ENCODE peak calls at places on chromosome 20, in six cellular contexts. N, S, P, B, X and F are unnamed samples.

GRCh38 chr20:52056203-52057062 is 135.1 kb downstream of the ZFP64 start:
- DNase-seq in N (peak), S (no peak), P (no peak), B (no peak), X (no peak), F (no peak)

GRCh38 chr20:43731469-43731868 is 4.7 kb upstream of the GTSF1L start:
- DNase-seq in N (peak), S (no peak), P (no peak), B (no peak), X (no peak), F (no peak)

GRCh38 chr20:25739615-25740320 is 43.1 kb upstream of the ZNF337 start:
- DNase-seq in N (peak), S (no peak), P (no peak), B (no peak), X (no peak), F (no peak)

GRCh38 chr20:44074252-44075151 is 112.5 kb downstream of the JPH2 start:
- DNase-seq in N (peak), S (peak), P (peak), B (no peak), X (no peak), F (no peak)

GRCh38 chr20:845226-845868 is 11.8 kb downstream of the FAM110A start:
- DNase-seq in N (no peak), S (peak), P (no peak), B (peak), X (peak), F (peak)

GRCh38 chr20:54570561-54570960 is 95.2 kb downstream of the DOK5 start:
- DNase-seq in N (peak), S (no peak), P (no peak), B (no peak), X (no peak), F (no peak)

GRCh38 chr20:24357169-24357568 is 112.3 kb upstream of the SYNDIG1 start:
- DNase-seq in N (no peak), S (no peak), P (no peak), B (no peak), X (no peak), F (no peak)

GRCh38 chr20:17732907-17733521 is 33.2 kb downstream of the BANF2 start:
- DNase-seq in N (no peak), S (no peak), P (no peak), B (no peak), X (no peak), F (no peak)

GRCh38 chr20:58550661-58551060 is 35.5 kb upstream of the APCDD1L start:
- DNase-seq in N (peak), S (no peak), P (no peak), B (no peak), X (no peak), F (no peak)

GRCh38 chr20:57857969-57858368 is 148.2 kb upstream of the PMEPA1 start:
- DNase-seq in N (no peak), S (no peak), P (no peak), B (no peak), X (no peak), F (no peak)

GRCh38 chr20:40962733-40963504 is 65.7 kb upstream of the TOP1 start:
- DNase-seq in N (peak), S (peak), P (peak), B (peak), X (peak), F (peak)

GRCh38 chr20:31440012-31440659 is at the start of gene DEFB123:
- DNase-seq in N (no peak), S (no peak), P (no peak), B (no peak), X (peak), F (no peak)
- TF ChIP-seq CTCF in N (peak), S (no peak), P (no peak), B (peak), X (peak), F (no peak)

DNA sequence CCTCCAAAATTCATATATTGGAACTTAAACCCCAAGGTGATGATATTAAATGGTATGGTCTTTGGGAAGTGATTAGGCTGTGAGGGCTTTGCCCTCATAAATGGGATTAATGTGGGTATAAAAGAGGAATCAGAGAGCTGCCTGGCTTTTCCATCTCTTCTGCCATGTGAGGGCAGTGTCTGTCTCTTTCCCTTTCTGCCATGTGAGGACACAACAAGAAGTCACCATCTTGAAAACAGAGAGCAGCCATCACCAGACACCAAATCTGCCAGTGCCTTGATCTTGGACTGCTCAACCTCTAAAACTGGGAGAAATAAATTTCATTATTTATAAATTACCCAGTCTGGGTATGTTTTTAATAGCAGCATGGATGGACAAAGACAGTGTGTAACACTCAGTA is 263.0 kb downstream of the PAX1 start:
- DNase-seq in N (no peak), S (no peak), P (no peak), B (no peak), X (no peak), F (no peak)
- TF ChIP-seq CTCF in N (no peak), S (no peak), P (no peak), B (no peak), X (no peak), F (no peak)

DNA sequence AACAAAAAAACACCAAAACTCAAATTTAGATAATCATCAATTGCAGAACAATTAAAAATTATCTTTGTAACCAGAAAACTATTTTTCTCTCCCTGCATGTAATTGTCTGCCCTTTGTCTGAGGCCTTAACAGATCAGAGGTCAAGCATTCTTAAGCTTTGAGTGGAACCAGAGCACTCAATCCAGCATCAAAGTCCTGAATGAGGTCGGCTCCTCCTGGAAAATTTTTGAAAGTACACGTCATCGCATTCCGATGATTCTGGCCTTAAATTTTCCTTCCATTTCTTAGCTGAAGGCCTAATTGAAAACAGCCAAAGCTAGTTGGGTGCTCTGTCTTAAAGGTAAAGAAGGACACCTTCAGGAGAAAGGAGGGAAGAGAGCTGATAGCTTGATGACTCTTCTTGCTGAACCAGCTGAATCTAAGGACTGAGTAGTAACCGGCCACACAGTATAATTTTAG is 510.2 kb upstream of the SULF2 start:
- DNase-seq in N (peak), S (no peak), P (no peak), B (peak), X (no peak), F (peak)
- TF ChIP-seq CTCF in N (peak), S (peak), P (no peak), B (peak), X (no peak), F (peak)

GRCh38 chr20:19073584-19074198 is 138.8 kb upstream of the SLC24A3 start:
- DNase-seq in N (no peak), S (no peak), P (no peak), B (peak), X (peak), F (peak)
- TF ChIP-seq CTCF in N (no peak), S (no peak), P (no peak), B (peak), X (peak), F (peak)

DNA sequence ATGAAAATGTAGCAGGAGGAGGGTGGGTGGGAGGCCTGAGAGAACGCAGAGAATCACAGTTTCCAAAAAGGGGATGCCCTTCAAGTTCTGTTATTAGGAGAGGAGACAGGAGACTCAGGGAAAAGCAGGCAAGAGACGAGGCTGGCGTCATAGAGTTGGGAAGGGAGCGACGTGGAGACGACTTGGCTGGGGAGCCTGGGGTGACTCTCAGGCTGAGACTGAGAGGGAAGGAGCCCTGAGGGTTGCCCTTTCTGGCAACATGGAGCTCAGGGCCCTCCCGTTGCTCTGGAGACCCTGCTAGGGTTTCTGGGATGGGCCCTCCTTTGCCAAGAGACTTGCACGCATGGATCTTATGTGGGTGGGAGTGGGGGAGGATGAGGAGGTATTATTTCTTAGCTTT is 108.9 kb downstream of the CDH4 start:
- DNase-seq in N (no peak), S (no peak), P (no peak), B (no peak), X (no peak), F (no peak)
- TF ChIP-seq CTCF in N (no peak), S (no peak), P (no peak), B (no peak), X (no peak), F (no peak)

GRCh38 chr20:50731055-50731929 is at the start of gene PARD6B:
- DNase-seq in N (peak), S (peak), P (peak), B (peak), X (peak), F (peak)

GRCh38 chr20:50735813-50736212 is 4.4 kb downstream of the PARD6B start:
- DNase-seq in N (no peak), S (no peak), P (no peak), B (no peak), X (no peak), F (no peak)

GRCh38 chr20:50734730-50735679 is 3.6 kb downstream of the PARD6B start:
- DNase-seq in N (no peak), S (no peak), P (no peak), B (no peak), X (no peak), F (no peak)

GRCh38 chr20:50731930-50732690 is 730 bp downstream of the PARD6B start:
- DNase-seq in N (no peak), S (no peak), P (no peak), B (peak), X (peak), F (no peak)

GRCh38 chr20:50733644-50734349 is 2.4 kb downstream of the PARD6B start:
- DNase-seq in N (no peak), S (no peak), P (no peak), B (no peak), X (no peak), F (no peak)
- TF ChIP-seq CTCF in N (no peak), S (no peak), P (no peak), B (no peak), X (no peak), F (no peak)

DNA sequence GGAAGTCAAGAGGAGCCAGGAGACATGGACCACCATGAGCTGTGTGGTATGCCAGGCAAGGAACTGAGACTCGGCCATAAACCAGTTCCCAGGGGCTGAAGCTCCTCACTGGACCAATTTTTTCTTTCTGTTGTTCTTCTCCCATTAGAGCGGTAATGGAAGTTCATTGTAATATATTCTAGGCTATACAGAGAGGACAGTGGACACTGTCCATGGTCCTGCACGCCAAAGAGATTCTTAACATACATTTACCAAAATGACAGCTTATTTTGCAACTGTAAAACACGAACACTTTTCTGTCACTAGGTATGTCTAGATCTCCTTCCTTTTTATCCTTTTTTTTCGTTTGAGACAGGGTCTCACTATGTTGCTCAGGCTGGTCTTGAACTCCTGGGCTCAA is 13.1 kb upstream of the DSN1 start:
- DNase-seq in N (no peak), S (no peak), P (no peak), B (no peak), X (no peak), F (no peak)
- TF ChIP-seq CTCF in N (no peak), S (no peak), P (no peak), B (no peak), X (no peak), F (no peak)

GRCh38 chr20:63929071-63929470 is 27.1 kb downstream of the UCKL1 start:
- DNase-seq in N (no peak), S (no peak), P (no peak), B (no peak), X (no peak), F (no peak)
- TF ChIP-seq CTCF in N (no peak), S (no peak), P (no peak), B (no peak), X (no peak), F (no peak)

DNA sequence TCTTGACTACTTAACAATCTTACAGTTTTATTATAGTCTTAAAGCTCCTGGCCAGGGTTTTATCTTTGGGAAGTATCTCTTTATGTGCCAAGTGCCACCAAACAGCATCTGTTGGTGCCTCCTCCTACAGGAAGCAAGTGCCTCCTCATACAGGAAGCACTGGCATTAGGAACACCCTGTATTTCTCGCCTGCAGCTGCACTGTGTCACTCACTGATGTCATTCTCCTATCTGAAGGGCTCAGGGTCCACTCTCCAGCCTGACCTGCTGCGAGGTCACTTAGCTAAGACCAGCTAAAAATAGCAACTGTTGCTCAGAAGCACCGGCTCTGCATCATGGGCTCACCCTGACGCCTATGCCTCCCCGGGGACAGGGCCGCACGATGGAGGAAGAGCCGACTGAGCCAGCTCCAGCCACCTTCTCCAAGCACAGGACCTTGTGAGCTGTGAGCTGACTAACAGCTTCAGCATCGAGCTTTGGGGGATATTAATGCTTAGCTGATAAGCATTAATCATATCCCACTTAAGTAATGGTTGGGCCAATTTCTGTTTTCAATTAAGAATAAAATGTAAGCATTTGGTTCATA is 66.3 kb upstream of the CD93 start:
- DNase-seq in N (peak), S (no peak), P (peak), B (no peak), X (no peak), F (no peak)
- TF ChIP-seq CTCF in N (no peak), S (no peak), P (no peak), B (no peak), X (no peak), F (no peak)

DNA sequence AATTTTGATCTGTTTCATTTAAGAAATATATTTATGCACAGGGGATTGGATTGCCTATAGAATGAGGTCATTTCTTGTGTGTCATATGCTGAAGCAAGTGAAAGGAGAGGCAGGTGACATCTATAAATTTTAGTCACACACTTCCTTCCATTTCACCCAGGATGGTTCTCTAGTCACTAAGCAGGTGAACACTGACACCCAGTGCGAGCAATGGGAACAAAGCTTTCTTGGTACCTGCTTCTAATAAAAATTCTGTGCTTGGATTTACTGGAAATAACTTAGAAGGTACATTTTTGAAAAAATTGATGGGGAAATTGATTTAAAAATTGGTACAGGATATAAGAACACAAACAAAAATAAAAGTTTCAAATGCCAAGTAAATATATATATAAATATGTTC is 66.9 kb upstream of the MC3R start:
- DNase-seq in N (no peak), S (no peak), P (no peak), B (no peak), X (no peak), F (no peak)
- TF ChIP-seq CTCF in N (no peak), S (peak), P (no peak), B (peak), X (no peak), F (no peak)